ENCODE peak calls at places on chromosomes 11 and 22, in six cellular contexts. Y is GF-D8, B is AG20443, S is nephron progenitor cell, U is SJCRH30, K is coronary artery. L is an unnamed sample.

GRCh38 chr11:123122341-123122740 is 60.4 kb upstream of the HSPA8 start:
- DNase-seq in S (no peak), K (no peak), Y (no peak), U (no peak), B (peak; percentile 51), L (no peak)

GRCh38 chr22:20777420-20778177 is 3.7 kb downstream of the SERPIND1 start:
- DNase-seq in U (no peak), B (peak; percentile 82), S (no peak), K (no peak), Y (no peak), L (no peak)

GRCh38 chr22:32307055-32307454 is 50.6 kb upstream of the RFPL3 start:
- DNase-seq in Y (no peak), S (no peak), K (no peak), B (no peak), U (no peak), L (no peak)

GRCh38 chr22:47715866-47716578 is 953.6 kb downstream of the TBC1D22A start:
- DNase-seq in U (no peak), K (no peak), S (no peak), Y (no peak), B (no peak), L (no peak)

GRCh38 chr11:44127130-44127529 is 31.7 kb downstream of the EXT2 start:
- DNase-seq in Y (no peak), B (no peak), S (no peak), K (no peak), U (no peak), L (no peak)

GRCh38 chr11:102109896-102110760 is at the start of gene YAP1:
- DNase-seq in B (peak; percentile 94), U (peak; percentile 82), K (peak; percentile 93), S (peak; percentile 91), Y (no peak), L (peak; percentile 94)

GRCh38 chr22:39935116-39935515 is 25.1 kb upstream of the TMA7B start:
- DNase-seq in B (no peak), U (no peak), Y (no peak), K (no peak), S (no peak), L (no peak)

GRCh38 chr11:46369458-46370152 is 11.9 kb upstream of the MDK start:
- DNase-seq in S (peak; percentile 83), U (peak; percentile 80), B (peak; percentile 87), Y (no peak), K (no peak), L (no peak)